ENCODE peak calls at places on chromosomes 3 and 15, in nine cellular contexts. T is left cardiac atrium; D is neural crest cell; I is stimulated activated CD8-positive, alpha-beta memory T cell treated with anti-CD3 and anti-CD28 coated beads, Interleukin-4, amount 100 ng/mL, for 4 hours; W is endothelial cell; Q is CD8-positive, alpha-beta T cell; X is activated naive CD8-positive, alpha-beta T cell treated with anti-CD3 and anti-CD28 coated beads, Interleukin-2, amount 50 U/mL, for 24 hours; S is astrocyte of the spinal cord; H is NCI-H1417. K is an unnamed sample.

GRCh38 chr3:196097373-196098154 is 15.7 kb upstream of the TFRC start:
- DNase-seq in T (no peak), D (no peak), I (no peak), W (no peak), Q (no peak), X (no peak), S (no peak), H (no peak), K (no peak)

GRCh38 chr15:25435474-25436243 is 3.2 kb downstream of the UBE3A start:
- DNase-seq in T (no peak), D (no peak), I (no peak), W (no peak), Q (no peak), X (no peak), S (no peak), H (no peak), K (no peak)

GRCh38 chr3:63278171-63278999 is at the start of gene SYNPR:
- DNase-seq in T (no peak), D (no peak), I (no peak), W (no peak), Q (no peak), X (no peak), S (no peak), H (no peak), K (no peak)

GRCh38 chr3:70090322-70090913 is 90.9 kb downstream of the SAMMSON start:
- DNase-seq in T (no peak), D (no peak), I (no peak), W (peak), Q (no peak), X (no peak), S (peak), H (peak), K (no peak)

GRCh38 chr3:56238299-56238698 is 230.0 kb downstream of the ERC2 start:
- DNase-seq in T (no peak), D (no peak), I (no peak), W (no peak), Q (no peak), X (no peak), S (no peak), H (peak), K (no peak)

GRCh38 chr3:182725372-182726251 is 67.7 kb upstream of the ATP11B start:
- DNase-seq in T (no peak), D (no peak), I (no peak), W (no peak), Q (no peak), X (no peak), S (no peak), H (no peak), K (no peak)

GRCh38 chr3:11655188-11655928 is 11.6 kb upstream of the VGLL4 start:
- DNase-seq in T (no peak), D (no peak), I (no peak), W (no peak), Q (no peak), X (no peak), S (no peak), H (peak), K (no peak)

GRCh38 chr3:85935171-85935570 is 976.4 kb downstream of the CADM2 start:
- DNase-seq in T (no peak), D (no peak), I (no peak), W (no peak), Q (no peak), X (no peak), S (no peak), H (no peak), K (no peak)

GRCh38 chr3:100060685-100061484 is 53.4 kb downstream of the FILIP1L start:
- DNase-seq in T (no peak), D (no peak), I (no peak), W (no peak), Q (no peak), X (no peak), S (no peak), H (no peak), K (no peak)

GRCh38 chr3:142863010-142863787 is 25.7 kb downstream of the PCOLCE2 start:
- DNase-seq in T (peak), D (no peak), I (no peak), W (no peak), Q (no peak), X (peak), S (peak), H (no peak), K (no peak)

GRCh38 chr3:133490468-133491351 is 82.8 kb upstream of the CDV3 start:
- DNase-seq in T (no peak), D (no peak), I (peak), W (no peak), Q (peak), X (peak), S (no peak), H (no peak), K (no peak)

GRCh38 chr15:88834211-88834812 is 31.1 kb downstream of the ACAN start:
- DNase-seq in T (peak), D (peak), I (no peak), W (peak), Q (peak), X (peak), S (peak), H (no peak), K (peak)

GRCh38 chr15:89399390-89400120 is 64.9 kb upstream of the POLG start:
- DNase-seq in T (no peak), D (peak), I (no peak), W (peak), Q (no peak), X (peak), S (no peak), H (peak), K (no peak)

GRCh38 chr15:39926526-39926925 is 6.5 kb upstream of the GPR176 start:
- DNase-seq in T (no peak), D (no peak), I (no peak), W (no peak), Q (no peak), X (no peak), S (no peak), H (no peak), K (no peak)

GRCh38 chr3:126121632-126122031 is 37.7 kb upstream of the SLC41A3 start:
- DNase-seq in T (no peak), D (no peak), I (no peak), W (no peak), Q (no peak), X (no peak), S (no peak), H (no peak), K (no peak)

GRCh38 chr15:78007965-78008886 is 69.3 kb downstream of the TBC1D2B start:
- DNase-seq in T (peak), D (no peak), I (no peak), W (no peak), Q (no peak), X (no peak), S (peak), H (no peak), K (peak)

GRCh38 chr3:100629728-100630127 is 20.3 kb downstream of the ADGRG7 start:
- DNase-seq in T (no peak), D (no peak), I (no peak), W (no peak), Q (no peak), X (no peak), S (no peak), H (no peak), K (no peak)

GRCh38 chr3:36501568-36502075 is 121.3 kb downstream of the STAC start:
- DNase-seq in T (no peak), D (no peak), I (no peak), W (no peak), Q (no peak), X (no peak), S (no peak), H (no peak), K (no peak)

GRCh38 chr3:47824541-47825473 is 21.9 kb downstream of the DHX30 start:
- DNase-seq in T (peak), D (peak), I (peak), W (peak), Q (peak), X (peak), S (peak), H (peak), K (peak)

GRCh38 chr3:29635888-29636287 is 355.0 kb downstream of the RBMS3 start:
- DNase-seq in T (no peak), D (no peak), I (no peak), W (no peak), Q (no peak), X (no peak), S (no peak), H (no peak), K (no peak)

GRCh38 chr3:119627461-119627860 is 29.8 kb downstream of the PLA1A start:
- DNase-seq in T (peak), D (no peak), I (no peak), W (no peak), Q (no peak), X (peak), S (no peak), H (no peak), K (no peak)

GRCh38 chr3:130800829-130801228 is 54.2 kb upstream of the PIK3R4 start:
- DNase-seq in T (no peak), D (no peak), I (no peak), W (no peak), Q (no peak), X (no peak), S (no peak), H (no peak), K (no peak)

GRCh38 chr3:136281966-136282554 is 31.9 kb downstream of the PCCB start:
- DNase-seq in T (no peak), D (no peak), I (no peak), W (no peak), Q (no peak), X (no peak), S (no peak), H (no peak), K (no peak)

GRCh38 chr15:48466825-48467224 is 135.6 kb downstream of the DUT start:
- DNase-seq in T (no peak), D (no peak), I (no peak), W (no peak), Q (no peak), X (no peak), S (no peak), H (no peak), K (no peak)

GRCh38 chr15:89660556-89660955 is 5.3 kb upstream of the KIF7 start:
- DNase-seq in T (no peak), D (no peak), I (no peak), W (no peak), Q (no peak), X (no peak), S (no peak), H (no peak), K (no peak)

GRCh38 chr15:80637747-80638146 is 57.4 kb upstream of the ABHD17C start:
- DNase-seq in T (no peak), D (no peak), I (no peak), W (no peak), Q (no peak), X (no peak), S (no peak), H (no peak), K (no peak)

GRCh38 chr3:31648286-31648968 is 115.7 kb downstream of the STT3B start:
- DNase-seq in T (no peak), D (no peak), I (no peak), W (no peak), Q (no peak), X (no peak), S (no peak), H (no peak), K (no peak)

GRCh38 chr3:141625506-141625905 is 112.6 kb upstream of the RNF7 start:
- DNase-seq in T (no peak), D (no peak), I (no peak), W (no peak), Q (no peak), X (no peak), S (peak), H (no peak), K (no peak)

GRCh38 chr3:68256635-68257034 is 602.2 kb upstream of the SUCLG2 start:
- DNase-seq in T (no peak), D (no peak), I (no peak), W (peak), Q (no peak), X (peak), S (no peak), H (no peak), K (no peak)

K was measured in psoas muscle.